ENCODE peak calls at places on chromosomes 2 and 18, in four cellular contexts. B is nucleus accumbens; Y is pancreas; K is CD8-positive, alpha-beta memory T cell. U is an unnamed sample.

GRCh38 chr2:143452817-143453462 is 323.7 kb downstream of the ARHGAP15 start:
- DNase-seq in B (no peak), Y (no peak), K (peak; percentile 24), U (no peak)

GRCh38 chr2:240365971-240366471 is 69.4 kb upstream of the GPC1 start:
- DNase-seq in B (no peak), Y (no peak), K (no peak), U (no peak)

GRCh38 chr2:105671156-105671555 is 73.6 kb upstream of the NCK2 start:
- DNase-seq in B (no peak), Y (no peak), K (no peak), U (no peak)

GRCh38 chr18:5253910-5254309 is 41.6 kb downstream of the ZBTB14 start:
- DNase-seq in B (no peak), Y (no peak), K (no peak), U (no peak)

GRCh38 chr2:99442837-99443236 is 47.0 kb downstream of the REV1 start:
- DNase-seq in B (no peak), Y (no peak), K (no peak), U (no peak)

GRCh38 chr2:197786010-197786877 is 1.1 kb upstream of the BOLL start:
- DNase-seq in B (no peak), Y (peak; percentile 49), K (peak; percentile 28), U (peak; percentile 52)

GRCh38 chr18:46155652-46156051 is 51.5 kb downstream of the HAUS1 start:
- DNase-seq in B (no peak), Y (no peak), K (no peak), U (no peak)

GRCh38 chr2:163471947-163472346 is 263.9 kb downstream of the FIGN start:
- DNase-seq in B (no peak), Y (no peak), K (no peak), U (no peak)

GRCh38 chr2:73359915-73360697 is 25.5 kb upstream of the ALMS1 start:
- DNase-seq in B (no peak), Y (no peak), K (no peak), U (no peak)

GRCh38 chr18:27717816-27718215 is 459.1 kb downstream of the CDH2 start:
- DNase-seq in B (no peak), Y (no peak), K (no peak), U (no peak)

GRCh38 chr2:218255441-218255840 is 5.4 kb upstream of the GPBAR1 start:
- DNase-seq in B (no peak), Y (no peak), K (no peak), U (no peak)

GRCh38 chr2:35891936-35892335 is 463.6 kb upstream of the CRIM1 start:
- DNase-seq in B (no peak), Y (no peak), K (no peak), U (no peak)

GRCh38 chr2:48613211-48613610 is 4.4 kb upstream of the GTF2A1L start:
- DNase-seq in B (no peak), Y (no peak), K (no peak), U (no peak)

GRCh38 chr2:73764945-73765344 is 15.0 kb downstream of the DUSP11 start:
- DNase-seq in B (no peak), Y (no peak), K (no peak), U (no peak)

GRCh38 chr2:96142217-96143113 is 2.8 kb downstream of the DUSP2 start:
- DNase-seq in B (no peak), Y (no peak), K (peak; percentile 66), U (peak; percentile 74)

GRCh38 chr18:27017901-27018500 is 152.5 kb upstream of the AQP4 start:
- DNase-seq in B (no peak), Y (no peak), K (no peak), U (peak; percentile 15)

GRCh38 chr18:74840492-74841167 is 243.0 kb downstream of the ZNF407 start:
- DNase-seq in B (no peak), Y (no peak), K (no peak), U (no peak)

GRCh38 chr2:101223814-101224231 is 28.9 kb upstream of the CNOT11 start:
- DNase-seq in B (no peak), Y (no peak), K (peak; percentile 27), U (peak; percentile 44)

GRCh38 chr2:17638181-17638743 is 97.8 kb downstream of the VSNL1 start:
- DNase-seq in B (no peak), Y (no peak), K (no peak), U (no peak)